ENCODE peak calls at places on chromosomes 3 and 15, in four cellular contexts. One of them, this sample, is unnamed.

GRCh38 chr3:39133093-39133490 is 20.3 kb downstream of the CSRNP1 start:
- DNase-seq in NCI-H1105: no peak
- DNase-seq in coronary artery: no peak
- DNase-seq in tibial artery: peak
- DNase-seq in this sample: no peak

GRCh38 chr15:31077981-31078380 is 23.5 kb downstream of the TRPM1 start:
- DNase-seq in NCI-H1105: no peak
- DNase-seq in coronary artery: no peak
- DNase-seq in tibial artery: no peak
- DNase-seq in this sample: no peak

GRCh38 chr3:197397812-197398211 is 99.4 kb upstream of the DLG1 start:
- DNase-seq in NCI-H1105: no peak
- DNase-seq in coronary artery: no peak
- DNase-seq in tibial artery: no peak
- DNase-seq in this sample: no peak

GRCh38 chr15:32718082-32718821 is 448 bp downstream of the GREM1 start:
- DNase-seq in NCI-H1105: no peak
- DNase-seq in coronary artery: no peak
- DNase-seq in tibial artery: no peak
- DNase-seq in this sample: no peak

GRCh38 chr3:77935418-77935817 is 895.5 kb downstream of the ROBO2 start:
- DNase-seq in NCI-H1105: no peak
- DNase-seq in coronary artery: no peak
- DNase-seq in tibial artery: no peak
- DNase-seq in this sample: no peak

GRCh38 chr3:178382388-178383061 is 153.7 kb upstream of the KCNMB2 start:
- DNase-seq in NCI-H1105: no peak
- DNase-seq in coronary artery: no peak
- DNase-seq in tibial artery: no peak
- DNase-seq in this sample: no peak

GRCh38 chr3:14879161-14879888 is 60.6 kb downstream of the FGD5 start:
- DNase-seq in NCI-H1105: no peak
- DNase-seq in coronary artery: no peak
- DNase-seq in tibial artery: no peak
- DNase-seq in this sample: peak

GRCh38 chr15:100330629-100331215 is 11.1 kb downstream of the ADAMTS17 start:
- DNase-seq in NCI-H1105: no peak
- DNase-seq in coronary artery: peak
- DNase-seq in tibial artery: no peak
- DNase-seq in this sample: no peak

GRCh38 chr3:69324362-69325025 is 61.4 kb downstream of the FRMD4B start:
- DNase-seq in NCI-H1105: no peak
- DNase-seq in coronary artery: no peak
- DNase-seq in tibial artery: peak
- DNase-seq in this sample: no peak

GRCh38 chr3:53773330-53773583 is 73.0 kb downstream of the CHDH start:
- DNase-seq in NCI-H1105: no peak
- DNase-seq in coronary artery: no peak
- DNase-seq in tibial artery: no peak
- DNase-seq in this sample: no peak

GRCh38 chr3:171892457-171892856 is 49.3 kb downstream of the TMEM212 start:
- DNase-seq in NCI-H1105: peak
- DNase-seq in coronary artery: no peak
- DNase-seq in tibial artery: no peak
- DNase-seq in this sample: no peak

GRCh38 chr3:181354140-181354539 is 357.6 kb upstream of the SOX2 start:
- DNase-seq in NCI-H1105: no peak
- DNase-seq in coronary artery: no peak
- DNase-seq in tibial artery: no peak
- DNase-seq in this sample: no peak

GRCh38 chr3:98901032-98901464 is 447 bp downstream of the DCBLD2 start:
- DNase-seq in NCI-H1105: peak
- DNase-seq in coronary artery: peak
- DNase-seq in tibial artery: peak
- DNase-seq in this sample: peak

GRCh38 chr15:96326551-96327154 is 3.8 kb upstream of the NR2F2 start:
- DNase-seq in NCI-H1105: peak
- DNase-seq in coronary artery: peak
- DNase-seq in tibial artery: peak
- DNase-seq in this sample: peak

GRCh38 chr3:51619983-51620382 is 51.1 kb upstream of the TEX264 start:
- DNase-seq in NCI-H1105: no peak
- DNase-seq in coronary artery: no peak
- DNase-seq in tibial artery: no peak
- DNase-seq in this sample: no peak

GRCh38 chr3:10026084-10026890 is at the start of gene FANCD2:
- DNase-seq in NCI-H1105: peak
- DNase-seq in coronary artery: peak
- DNase-seq in tibial artery: peak
- DNase-seq in this sample: peak

GRCh38 chr3:177776656-177777055 is 579.4 kb upstream of the TBL1XR1 start:
- DNase-seq in NCI-H1105: peak
- DNase-seq in coronary artery: no peak
- DNase-seq in tibial artery: no peak
- DNase-seq in this sample: no peak

GRCh38 chr15:37425541-37425940 is 325.2 kb upstream of the MEIS2 start:
- DNase-seq in NCI-H1105: no peak
- DNase-seq in coronary artery: no peak
- DNase-seq in tibial artery: no peak
- DNase-seq in this sample: no peak

GRCh38 chr3:76561494-76562242 is 478.2 kb upstream of the ROBO2 start:
- DNase-seq in NCI-H1105: no peak
- DNase-seq in coronary artery: no peak
- DNase-seq in tibial artery: no peak
- DNase-seq in this sample: no peak

GRCh38 chr3:106006001-106006400 is 137.2 kb upstream of the CBLB start:
- DNase-seq in NCI-H1105: no peak
- DNase-seq in coronary artery: no peak
- DNase-seq in tibial artery: no peak
- DNase-seq in this sample: no peak

GRCh38 chr3:161069441-161070251 is 35.5 kb downstream of the B3GALNT1 start:
- DNase-seq in NCI-H1105: no peak
- DNase-seq in coronary artery: no peak
- DNase-seq in tibial artery: peak
- DNase-seq in this sample: no peak

GRCh38 chr3:127209840-127210653 is 17.1 kb downstream of the PRR23E start:
- DNase-seq in NCI-H1105: no peak
- DNase-seq in coronary artery: no peak
- DNase-seq in tibial artery: peak
- DNase-seq in this sample: no peak

GRCh38 chr3:178795349-178795748 is 259.1 kb downstream of the KCNMB2 start:
- DNase-seq in NCI-H1105: no peak
- DNase-seq in coronary artery: no peak
- DNase-seq in tibial artery: no peak
- DNase-seq in this sample: no peak

GRCh38 chr3:132029182-132029902 is 5.5 kb downstream of the CPNE4 start:
- DNase-seq in NCI-H1105: peak
- DNase-seq in coronary artery: no peak
- DNase-seq in tibial artery: peak
- DNase-seq in this sample: peak

GRCh38 chr3:114887806-114888205 is 259.3 kb downstream of the ZBTB20 start:
- DNase-seq in NCI-H1105: no peak
- DNase-seq in coronary artery: no peak
- DNase-seq in tibial artery: no peak
- DNase-seq in this sample: no peak